ENCODE peak calls at places on chromosomes 11 and 22, in four cellular contexts. U is SK-N-SH, O is stomach, Z is HCT116. W is an unnamed sample.
A peak's percentile ranks its signal among the peaks of the same experiment; 100 is the strongest.

GRCh38 chr11:31827458-31828206 is 16.5 kb upstream of the PAX6 start:
- DNase-seq in O (no peak), U (no peak), Z (no peak), W (no peak)

GRCh38 chr11:104556606-104557301 is 341.5 kb downstream of the CASP12 start:
- DNase-seq in U (no peak), Z (no peak), O (no peak), W (no peak)

GRCh38 chr11:111977141-111978027 is 40.2 kb downstream of the DIXDC1 start:
- DNase-seq in Z (no peak), U (peak; percentile 90), O (peak; percentile 68), W (peak; percentile 67)

GRCh38 chr11:124467376-124468061 is 22.0 kb upstream of the OR8B8 start:
- DNase-seq in Z (no peak), O (no peak), U (no peak), W (no peak)

GRCh38 chr11:70367071-70367470 is 31.3 kb upstream of the CTTN start:
- DNase-seq in O (no peak), U (no peak), Z (no peak), W (no peak)

GRCh38 chr22:23137905-23138520 is 3.8 kb downstream of the RSPH14 start:
- DNase-seq in U (no peak), O (no peak), Z (no peak), W (peak; percentile 56)

GRCh38 chr22:23970816-23971482 is 3.3 kb downstream of the DDT start:
- DNase-seq in U (no peak), O (no peak), Z (no peak), W (no peak)

GRCh38 chr22:33188316-33188715 is 130.1 kb upstream of the SYN3 start:
- DNase-seq in U (no peak), O (no peak), Z (no peak), W (no peak)

GRCh38 chr22:47710135-47710534 is 947.7 kb downstream of the TBC1D22A start:
- DNase-seq in O (no peak), U (no peak), Z (no peak), W (no peak)

GRCh38 chr11:69637956-69638871 is 2.7 kb upstream of the CCND1 start:
- DNase-seq in Z (peak; percentile 80), O (peak; percentile 77), U (peak; percentile 89), W (peak; percentile 66)

GRCh38 chr11:122197055-122197987 is 81.3 kb upstream of the BLID start:
- DNase-seq in O (no peak), U (no peak), Z (peak; percentile 99), W (no peak)

GRCh38 chr11:122248130-122248529 is 132.1 kb upstream of the BLID start:
- DNase-seq in Z (no peak), O (no peak), U (no peak), W (no peak)

GRCh38 chr22:35894937-35895708 is 133.5 kb downstream of the RBFOX2 start:
- DNase-seq in O (no peak), Z (no peak), U (peak; percentile 29), W (peak; percentile 12)

GRCh38 chr11:113833151-113833550 is 42.2 kb downstream of the USP28 start:
- DNase-seq in O (no peak), U (no peak), Z (no peak), W (no peak)

GRCh38 chr11:132973686-132974085 is 558.6 kb downstream of the OPCML start:
- DNase-seq in O (no peak), U (no peak), Z (no peak), W (no peak)

GRCh38 chr22:45612451-45612901 is 59.2 kb upstream of the ATXN10 start:
- DNase-seq in O (no peak), U (no peak), Z (no peak), W (no peak)

GRCh38 chr22:33326540-33327295 is 268.5 kb upstream of the SYN3 start:
- DNase-seq in O (no peak), Z (no peak), U (no peak), W (no peak)

GRCh38 chr11:65890324-65891179 is at the start of gene CCDC85B:
- DNase-seq in Z (peak; percentile 84), U (peak; percentile 97), O (peak; percentile 99), W (peak; percentile 99)

GRCh38 chr11:89436071-89436470 is 55.1 kb downstream of the NOX4 start:
- DNase-seq in U (no peak), Z (no peak), O (no peak), W (no peak)

GRCh38 chr11:8333431-8334401 is 70.0 kb upstream of the LMO1 start:
- DNase-seq in U (no peak), Z (no peak), O (no peak), W (no peak)

GRCh38 chr11:2802389-2803185 is 83.0 kb downstream of the CDKN1C start:
- DNase-seq in O (peak; percentile 22), Z (no peak), U (no peak), W (peak; percentile 4)

GRCh38 chr11:37449146-37449545 is 851.1 kb upstream of the RAG2 start:
- DNase-seq in O (no peak), U (peak; percentile 10), Z (no peak), W (no peak)

GRCh38 chr11:14578551-14578956 is 58.4 kb upstream of the PSMA1 start:
- DNase-seq in U (peak; percentile 24), O (peak; percentile 46), Z (no peak), W (peak; percentile 43)

GRCh38 chr11:69563306-69563705 is 77.7 kb upstream of the CCND1 start:
- DNase-seq in Z (no peak), U (no peak), O (no peak), W (no peak)

GRCh38 chr11:12050911-12051667 is 42.7 kb upstream of the DKK3 start:
- DNase-seq in U (no peak), O (peak; percentile 46), Z (no peak), W (no peak)

GRCh38 chr22:46275455-46276129 is 7.8 kb downstream of the TTC38 start:
- DNase-seq in Z (no peak), U (no peak), O (no peak), W (no peak)

GRCh38 chr22:49719046-49719445 is 108.6 kb downstream of the BRD1 start:
- DNase-seq in U (no peak), Z (no peak), O (peak; percentile 5), W (no peak)

GRCh38 chr11:1354125-1354938 is 35.4 kb upstream of the BRSK2 start:
- DNase-seq in U (peak; percentile 19), Z (no peak), O (no peak), W (no peak)

GRCh38 chr11:114142646-114143045 is 83.1 kb downstream of the ZBTB16 start:
- DNase-seq in Z (no peak), O (no peak), U (no peak), W (no peak)

GRCh38 chr11:412641-413119 is 2.1 kb downstream of the SIGIRR start:
- DNase-seq in O (no peak), Z (no peak), U (no peak), W (no peak)

GRCh38 chr22:40036591-40037225 is 42.0 kb downstream of the FAM83F start:
- DNase-seq in U (peak; percentile 70), Z (peak; percentile 62), O (peak; percentile 63), W (peak; percentile 68)

GRCh38 chr22:36419177-36419911 is 31.6 kb upstream of the MYH9 start:
- DNase-seq in U (no peak), O (no peak), Z (no peak), W (peak; percentile 67)

DNA sequence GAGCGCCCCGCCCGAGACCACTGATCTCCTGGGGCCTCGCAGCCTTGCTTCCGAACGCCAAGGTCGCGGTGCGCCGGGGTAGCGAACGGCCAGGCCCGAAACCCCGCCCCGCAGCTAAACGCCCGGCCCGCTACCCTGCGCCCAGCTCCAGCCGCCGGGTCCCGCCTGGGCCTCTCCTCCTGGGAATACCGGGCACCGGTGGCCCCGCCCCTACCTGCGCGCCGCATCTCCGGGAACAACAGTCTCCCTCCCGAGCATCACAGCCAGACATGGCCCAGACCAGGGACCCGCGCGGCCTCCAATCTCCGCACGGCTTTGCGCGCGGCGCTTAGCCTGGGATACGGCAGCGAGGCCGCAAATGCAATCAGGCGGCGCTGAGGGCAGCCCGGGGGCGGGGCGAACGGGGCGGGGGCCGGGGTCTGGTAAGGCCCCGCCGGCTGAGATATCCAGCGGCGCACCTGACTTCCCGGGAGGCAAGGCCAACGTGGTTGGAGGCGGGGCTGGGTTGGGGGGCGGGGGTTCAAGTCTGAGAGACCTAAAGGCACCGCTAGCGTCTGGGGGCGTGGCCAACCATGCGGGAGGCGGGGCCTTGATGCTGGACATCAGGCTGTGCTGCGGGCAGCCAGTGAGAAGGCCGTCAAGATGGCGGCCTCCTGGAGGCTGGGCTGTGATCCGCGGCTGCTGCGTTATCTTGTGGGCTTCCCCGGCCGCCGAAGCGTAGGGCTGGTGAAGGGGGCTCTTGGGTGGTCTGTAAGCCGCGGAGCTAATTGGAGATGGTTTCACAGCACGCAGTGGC is at the start of the genes APIP and PDHX:
- DNase-seq in O (peak; percentile 100), U (peak; percentile 98), Z (peak; percentile 98), W (peak; percentile 99)
- TF ChIP-seq POLR2AphosphoS5 in O (peak; percentile 93), U (peak; percentile 90), Z (peak; percentile 95), W (peak; percentile 95)

GRCh38 chr11:73156686-73157085 is 14.6 kb upstream of the FCHSD2 start:
- DNase-seq in U (no peak), O (no peak), Z (no peak), W (no peak)
- H3K4me1 ChIP-seq in U (peaks cover 9% of the 10 kb centered on the region), O (no peaks in the 10 kb centered on the region), Z (peaks cover 9% of the 10 kb centered on the region), W (peaks cover 8% of the 10 kb centered on the region)

GRCh38 chr11:61578819-61579218 is 2.1 kb downstream of the SYT7 start:
- DNase-seq in U (no peak), Z (no peak), O (no peak), W (no peak)

GRCh38 chr11:61581931-61582330 is 1.1 kb upstream of the SYT7 start:
- DNase-seq in Z (no peak), O (no peak), U (no peak), W (no peak)

GRCh38 chr11:61579398-61580291 is 1.2 kb downstream of the SYT7 start:
- DNase-seq in O (no peak), U (no peak), Z (no peak), W (no peak)

GRCh38 chr11:61580292-61580888 is 486 bp downstream of the SYT7 start:
- DNase-seq in U (no peak), O (no peak), Z (no peak), W (no peak)

GRCh38 chr11:61581030-61581928 is at the start of gene SYT7:
- DNase-seq in U (peak; percentile 97), Z (peak; percentile 94), O (peak; percentile 97), W (peak; percentile 97)
- TF ChIP-seq POLR2AphosphoS5 in U (no peak), Z (peak; percentile 73), O (peak; percentile 54), W (peak; percentile 32)

GRCh38 chr11:77204792-77205466 is 76.9 kb downstream of the MYO7A start:
- DNase-seq in Z (no peak), O (no peak), U (no peak), W (no peak)

GRCh38 chr11:77203901-77204755 is 76.1 kb downstream of the MYO7A start:
- DNase-seq in Z (no peak), O (no peak), U (no peak), W (peak; percentile 1)

GRCh38 chr11:77206264-77207018 is 78.4 kb downstream of the MYO7A start:
- DNase-seq in U (peak; percentile 11), Z (no peak), O (no peak), W (no peak)

GRCh38 chr11:77207019-77207485 is 79.0 kb downstream of the MYO7A start:
- DNase-seq in O (no peak), U (peak; percentile 15), Z (no peak), W (no peak)

GRCh38 chr11:77205467-77206263 is 77.6 kb downstream of the MYO7A start:
- DNase-seq in Z (no peak), O (no peak), U (peak; percentile 23), W (no peak)
- H3K4me1 ChIP-seq in Z (no peaks in the 10 kb centered on the region), O (no peaks in the 10 kb centered on the region), U (no peaks in the 10 kb centered on the region), W (no peaks in the 10 kb centered on the region)

DNA sequence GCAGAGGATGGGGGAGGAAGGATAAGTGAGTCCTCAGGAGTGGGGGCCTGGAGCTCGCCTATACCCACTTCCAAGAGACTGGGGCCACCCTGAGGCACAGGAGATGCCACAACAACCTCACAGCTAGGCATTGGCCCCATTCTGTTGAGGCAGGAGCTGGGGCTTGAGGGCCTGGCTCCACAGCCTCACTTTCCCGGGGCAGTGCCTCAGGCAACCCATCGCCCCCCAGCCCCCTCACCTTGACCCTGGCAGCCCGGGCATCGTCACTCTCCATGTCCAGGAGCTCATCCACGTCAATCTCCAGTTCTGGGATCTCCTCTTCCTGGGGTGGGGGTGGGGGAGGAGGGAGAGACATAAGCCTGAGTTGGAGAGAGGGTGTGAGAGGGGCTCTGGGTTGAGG is 1.8 kb downstream of the PPP1R14B start:
- DNase-seq in U (no peak), O (no peak), Z (no peak), W (peak; percentile 19)
- TF ChIP-seq POLR2AphosphoS5 in U (no peak), O (no peak), Z (peak; percentile 39), W (no peak)

W was measured in transverse colon.